ENCODE peak calls at places on chromosomes 12 and 14, in eight cellular contexts. D is transverse colon; J is CD4-positive, CD25-positive, alpha-beta regulatory T cell; V is ascending aorta; C is effector memory CD4-positive, alpha-beta T cell; O is IMR-90; B is PC-3; X is ovary. S is an unnamed sample.

GRCh38 chr12:51033457-51034089 is 7.4 kb upstream of the SLC11A2 start:
- DNase-seq in D (no peak), C (no peak), J (no peak), O (no peak), B (no peak), X (no peak), V (no peak), S (no peak)

GRCh38 chr14:104431351-104431928 is 148.1 kb upstream of the C14orf180 start:
- DNase-seq in D (no peak), C (no peak), O (no peak), V (no peak), J (no peak), X (no peak), B (no peak), S (no peak)

GRCh38 chr12:79451988-79452387 is 238.8 kb downstream of the PAWR start:
- DNase-seq in X (peak), D (peak), V (peak), O (peak), C (no peak), B (peak), J (no peak), S (no peak)

GRCh38 chr14:92471919-92472318 is 41.7 kb upstream of the RIN3 start:
- DNase-seq in B (peak), D (peak), C (no peak), J (no peak), X (no peak), V (no peak), O (peak), S (no peak)

GRCh38 chr12:1873531-1874149 is 44.8 kb downstream of the CACNA2D4 start:
- DNase-seq in O (no peak), D (no peak), B (no peak), X (no peak), V (no peak), J (no peak), C (no peak), S (no peak)

GRCh38 chr14:38868415-38869290 is 234.4 kb downstream of the SEC23A start:
- DNase-seq in J (no peak), B (no peak), O (no peak), D (no peak), C (no peak), V (no peak), X (no peak), S (no peak)

GRCh38 chr12:114982760-114983159 is 298.8 kb upstream of the TBX3 start:
- DNase-seq in B (no peak), D (no peak), X (no peak), C (no peak), J (no peak), O (no peak), V (no peak), S (no peak)

GRCh38 chr14:92676031-92676430 is 72.4 kb downstream of the LGMN start:
- DNase-seq in C (no peak), B (peak), V (no peak), O (no peak), J (no peak), X (no peak), D (peak), S (peak)

GRCh38 chr14:56488306-56488705 is 91.3 kb upstream of the TMEM260 start:
- DNase-seq in O (no peak), X (no peak), C (no peak), V (no peak), J (no peak), D (no peak), B (no peak), S (no peak)

GRCh38 chr12:108173160-108173559 is 44.1 kb downstream of the WSCD2 start:
- DNase-seq in V (no peak), J (no peak), D (no peak), B (no peak), X (no peak), C (no peak), O (no peak), S (no peak)

DNA sequence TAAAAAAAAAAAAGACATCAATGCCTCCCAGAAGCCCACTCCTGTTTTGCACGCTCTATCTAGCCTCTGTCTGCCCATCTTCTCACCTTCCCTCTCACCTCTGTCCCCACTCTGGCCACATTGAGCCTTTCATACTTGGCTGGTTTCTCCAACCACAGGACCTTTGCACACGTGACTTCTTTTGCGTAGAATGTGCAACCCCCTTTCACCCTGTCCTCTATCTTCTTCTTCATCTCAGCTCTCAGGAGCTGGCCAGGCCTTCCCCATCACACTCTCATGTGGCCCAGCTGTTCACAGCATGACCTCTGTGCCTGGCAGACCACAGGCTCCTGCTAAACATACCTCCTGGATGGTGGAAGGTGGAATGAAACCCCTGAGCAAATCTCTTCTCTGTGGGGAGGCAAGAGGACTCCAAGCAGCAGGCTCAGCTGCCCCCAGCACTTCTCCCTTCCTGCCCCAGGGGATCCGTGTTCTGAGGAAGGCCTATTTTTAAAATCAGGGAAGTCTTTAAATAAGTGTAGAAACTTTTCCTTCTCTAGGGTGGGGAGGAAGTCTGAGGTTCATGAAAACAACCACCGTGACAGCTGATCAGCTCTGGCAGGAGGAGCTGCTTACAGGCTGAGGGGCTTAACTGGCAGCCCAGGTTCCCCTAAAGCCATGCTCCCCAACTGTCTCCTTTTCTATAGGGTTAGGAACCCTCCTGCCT is 11.6 kb downstream of the HVCN1 start:
- DNase-seq in J (no peak), D (no peak), X (no peak), O (no peak), B (no peak), C (no peak), V (no peak), S (no peak)
- H3K27ac ChIP-seq in J (no peak), D (no peak), X (no peak), O (no peak), B (no peak), C (peak), V (no peak), S (no peak)

DNA sequence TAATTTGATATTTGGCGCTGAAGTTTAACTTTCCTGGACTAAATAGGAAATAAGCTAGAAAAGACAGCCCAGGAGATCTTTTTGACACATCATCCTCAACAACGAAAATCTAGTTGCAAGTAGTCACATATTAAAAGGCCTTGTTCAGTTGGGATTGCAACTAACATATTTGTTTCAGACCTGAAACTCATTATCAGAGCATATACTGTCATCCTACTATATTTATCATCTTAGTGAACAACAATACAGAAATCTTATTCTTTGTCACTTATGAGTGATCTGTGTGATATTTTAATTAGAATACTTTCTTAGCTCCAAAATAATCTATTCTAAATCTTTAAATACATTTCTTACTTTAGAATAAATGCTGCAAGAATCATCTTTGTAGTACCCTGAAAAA is 72.1 kb downstream of the ELK3 start:
- DNase-seq in D (no peak), V (no peak), B (no peak), O (no peak), J (no peak), C (no peak), X (no peak), S (no peak)
- H3K27ac ChIP-seq in D (no peak), V (no peak), B (no peak), O (no peak), J (peak), C (no peak), X (no peak), S (no peak)

GRCh38 chr14:68250950-68251765 is 431.6 kb downstream of the RAD51B start:
- DNase-seq in J (no peak), X (no peak), B (peak), C (no peak), O (no peak), V (no peak), D (no peak), S (no peak)

GRCh38 chr14:68247867-68248266 is 428.3 kb downstream of the RAD51B start:
- DNase-seq in X (no peak), J (no peak), C (no peak), O (peak), B (no peak), D (no peak), V (no peak), S (no peak)

GRCh38 chr14:68251766-68252100 is 432.2 kb downstream of the RAD51B start:
- DNase-seq in J (no peak), D (no peak), V (no peak), X (no peak), C (no peak), O (no peak), B (no peak), S (no peak)

GRCh38 chr14:68248481-68249255 is 429.1 kb downstream of the RAD51B start:
- DNase-seq in D (no peak), O (peak), V (no peak), C (no peak), X (peak), B (peak), J (no peak), S (peak)

GRCh38 chr14:68249534-68250517 is 430.2 kb downstream of the RAD51B start:
- DNase-seq in X (no peak), D (no peak), C (no peak), J (no peak), V (no peak), B (peak), O (peak), S (no peak)
- H3K27ac ChIP-seq in X (no peak), D (peak), C (no peak), J (no peak), V (peak), B (peak), O (no peak), S (peak)

GRCh38 chr12:88339254-88339949 is 197.3 kb downstream of the TMTC3 start:
- DNase-seq in J (no peak), C (no peak), V (no peak), O (peak), D (no peak), X (no peak), B (peak), S (no peak)

GRCh38 chr12:88339966-88340365 is 197.9 kb downstream of the TMTC3 start:
- DNase-seq in C (no peak), V (no peak), X (no peak), B (no peak), O (peak), D (no peak), J (no peak), S (no peak)

GRCh38 chr12:88338486-88338885 is 196.4 kb downstream of the TMTC3 start:
- DNase-seq in B (no peak), O (no peak), J (no peak), C (no peak), D (no peak), X (no peak), V (no peak), S (no peak)

GRCh38 chr12:88342434-88342833 is 200.3 kb downstream of the TMTC3 start:
- DNase-seq in X (no peak), B (no peak), D (no peak), J (no peak), O (no peak), C (no peak), V (no peak), S (no peak)
- H3K27ac ChIP-seq in X (no peak), B (no peak), D (no peak), J (no peak), O (no peak), C (no peak), V (no peak), S (no peak)

DNA sequence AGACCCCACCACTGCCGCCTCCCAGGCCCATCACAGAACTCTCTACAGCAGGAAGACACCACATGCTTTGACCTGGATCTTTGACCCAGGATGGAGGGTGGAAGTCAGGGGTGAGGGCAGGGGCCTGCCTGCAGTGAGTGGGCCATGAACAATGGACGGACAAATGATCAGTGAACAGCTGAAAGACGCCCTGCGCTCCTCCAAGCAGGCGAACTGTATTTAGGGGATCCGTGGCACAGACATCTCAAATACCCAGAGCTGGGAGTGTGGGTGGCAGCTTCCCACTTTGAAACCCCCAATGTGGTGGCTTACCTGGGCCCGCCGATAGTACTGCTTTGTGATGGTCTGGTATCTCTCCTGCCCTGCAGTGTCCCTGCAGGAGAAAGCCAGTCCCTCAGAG is 8.7 kb upstream of the GPX2 start:
- DNase-seq in O (no peak), J (no peak), V (no peak), C (no peak), X (no peak), D (no peak), B (no peak), S (no peak)
- H3K27ac ChIP-seq in O (no peak), J (no peak), V (no peak), C (no peak), X (no peak), D (no peak), B (no peak), S (peak)

DNA sequence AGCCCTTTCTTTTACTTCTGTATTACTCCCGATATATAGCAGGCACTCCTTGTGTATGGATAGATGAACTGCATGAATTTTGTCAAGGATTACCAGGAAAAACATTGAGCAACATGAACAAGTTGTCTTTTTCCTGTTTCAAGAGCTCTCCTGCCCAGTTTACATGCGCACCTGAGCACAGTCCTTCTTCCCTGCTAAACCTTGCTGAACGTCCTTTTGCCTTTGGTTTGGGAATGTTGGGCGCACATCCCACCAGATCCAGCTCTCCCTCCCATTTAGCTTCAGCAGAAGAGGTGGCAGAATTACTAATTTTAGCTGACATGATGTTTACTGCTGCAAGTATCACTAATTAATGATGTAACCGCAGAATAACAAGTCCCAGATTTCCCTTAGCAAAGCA is 121.4 kb upstream of the TMCC3 start:
- DNase-seq in O (no peak), J (no peak), D (no peak), C (no peak), V (no peak), B (no peak), X (no peak), S (no peak)
- H3K27ac ChIP-seq in O (no peak), J (no peak), D (no peak), C (no peak), V (no peak), B (no peak), X (no peak), S (no peak)

GRCh38 chr12:120797677-120798642 is 72.3 kb downstream of the ACADS start:
- DNase-seq in C (no peak), J (no peak), X (no peak), B (peak), O (no peak), V (no peak), D (no peak), S (no peak)

GRCh38 chr12:120798696-120799095 is 73.1 kb downstream of the ACADS start:
- DNase-seq in C (no peak), J (no peak), X (no peak), O (no peak), V (no peak), B (no peak), D (no peak), S (no peak)

GRCh38 chr12:120801146-120801545 is 75.5 kb downstream of the ACADS start:
- DNase-seq in V (no peak), D (no peak), O (no peak), J (no peak), C (no peak), X (no peak), B (peak), S (no peak)

GRCh38 chr12:120799417-120800045 is 73.9 kb downstream of the ACADS start:
- DNase-seq in J (no peak), D (no peak), C (no peak), V (no peak), X (no peak), O (no peak), B (no peak), S (no peak)

GRCh38 chr12:120800665-120801064 is 75.0 kb downstream of the ACADS start:
- DNase-seq in J (no peak), B (no peak), X (no peak), O (no peak), C (no peak), D (no peak), V (no peak), S (no peak)
- H3K27ac ChIP-seq in J (no peak), B (no peak), X (no peak), O (no peak), C (no peak), D (no peak), V (no peak), S (no peak)

DNA sequence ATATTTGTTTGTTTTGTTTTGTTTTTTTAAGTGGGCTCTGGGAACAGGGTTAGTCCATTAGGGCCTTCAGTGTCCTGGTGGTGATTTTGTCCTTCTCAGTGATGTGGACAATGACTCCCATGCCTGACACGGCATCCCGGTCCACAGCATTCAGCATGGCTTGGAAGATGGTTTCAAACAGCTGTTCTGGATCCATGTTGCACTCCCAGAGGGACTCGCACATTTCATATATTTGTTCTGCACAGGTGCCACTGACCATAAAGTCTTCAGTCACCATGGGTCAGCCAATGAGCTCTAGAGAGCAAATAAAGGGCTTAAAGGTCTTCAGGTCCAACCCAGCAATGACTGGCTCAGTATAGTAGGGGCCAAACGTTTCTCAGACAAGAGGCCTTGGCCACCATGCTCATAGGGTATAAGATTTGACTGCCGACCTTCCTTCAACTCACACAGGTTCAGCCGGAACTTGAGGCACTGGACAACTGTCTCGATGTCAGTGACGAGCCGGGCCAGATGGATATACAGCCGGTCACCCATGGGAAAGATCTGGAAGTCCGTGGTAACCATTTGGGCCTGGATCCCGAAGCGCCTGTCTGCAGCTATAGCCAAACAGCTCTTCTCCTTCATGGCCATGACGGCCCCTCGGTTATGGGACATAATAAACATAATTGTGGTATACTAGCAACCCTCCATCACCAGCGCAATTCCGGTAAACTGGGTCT is 18.0 kb downstream of the OR10P1 start:
- DNase-seq in X (no peak), B (no peak), V (no peak), J (no peak), O (no peak), C (no peak), D (no peak), S (no peak)
- H3K27ac ChIP-seq in X (no peak), B (no peak), V (no peak), J (no peak), O (no peak), C (no peak), D (no peak), S (no peak)

GRCh38 chr12:26719852-26720251 is 113.1 kb downstream of the ITPR2 start:
- DNase-seq in C (no peak), V (no peak), J (no peak), X (no peak), B (peak), D (no peak), O (no peak), S (no peak)
- H3K27ac ChIP-seq in C (no peak), V (no peak), J (no peak), X (no peak), B (no peak), D (no peak), O (no peak), S (no peak)

S was measured in dorsolateral prefrontal cortex.